ENCODE peak calls at places on chromosomes 12 and 14, in eight cellular contexts. B is psoas muscle; D is choroid plexus epithelial cell; Y is CD4-positive, alpha-beta T cell; E is A549; C is RWPE1; I is HCT116; Z is glutamatergic neuron. T is an unnamed sample.

GRCh38 chr12:84891106-84891838 is 21.3 kb downstream of the SLC6A15 start:
- DNase-seq in I (no peak), B (no peak), Z (no peak), E (no peak), C (no peak), Y (no peak), D (peak), T (no peak)

GRCh38 chr14:68297871-68298468 is 478.4 kb downstream of the RAD51B start:
- DNase-seq in E (no peak), Z (no peak), I (no peak), C (peak), B (no peak), Y (no peak), D (peak), T (peak)

GRCh38 chr12:101746661-101747060 is 7.4 kb upstream of the SYCP3 start:
- DNase-seq in Z (no peak), D (no peak), E (no peak), C (no peak), Y (no peak), I (no peak), B (no peak), T (no peak)

GRCh38 chr14:82642425-82642824 is 1108.8 kb upstream of the SEL1L start:
- DNase-seq in D (peak), E (peak), Z (peak), Y (no peak), B (no peak), I (no peak), C (no peak), T (no peak)

GRCh38 chr14:87468531-87468930 is 524.5 kb downstream of the GALC start:
- DNase-seq in E (no peak), Z (no peak), B (no peak), Y (no peak), I (no peak), C (no peak), D (no peak), T (no peak)

GRCh38 chr14:35669782-35670181 is 135.8 kb downstream of the INSM2 start:
- DNase-seq in D (peak), E (no peak), I (peak), Z (no peak), Y (no peak), B (no peak), C (peak), T (no peak)

GRCh38 chr12:180445-180844 is 33.5 kb downstream of the SLC6A12 start:
- DNase-seq in B (no peak), Y (no peak), Z (no peak), I (no peak), D (peak), C (no peak), E (no peak), T (no peak)

GRCh38 chr12:109286652-109287051 is 22.4 kb downstream of the FOXN4 start:
- DNase-seq in Z (no peak), E (no peak), B (no peak), Y (no peak), D (no peak), C (no peak), I (no peak), T (no peak)

GRCh38 chr14:64388533-64389243 is 535 bp downstream of the MTHFD1 start:
- DNase-seq in Y (no peak), D (peak), Z (peak), E (no peak), I (no peak), C (peak), B (peak), T (peak)

GRCh38 chr12:67598598-67598997 is 49.9 kb upstream of the DYRK2 start:
- DNase-seq in Z (no peak), I (no peak), C (no peak), B (no peak), D (no peak), E (no peak), Y (no peak), T (no peak)

GRCh38 chr12:79858518-79858917 is 76.4 kb downstream of the PPP1R12A start:
- DNase-seq in E (no peak), Y (no peak), I (no peak), Z (no peak), D (peak), B (no peak), C (no peak), T (no peak)

GRCh38 chr14:74356892-74357575 is 8.8 kb downstream of the VRTN start:
- DNase-seq in Y (no peak), D (no peak), E (no peak), I (no peak), B (no peak), Z (no peak), C (no peak), T (no peak)

GRCh38 chr12:104623920-104624319 is 167.2 kb downstream of the CHST11 start:
- DNase-seq in D (no peak), B (no peak), C (no peak), E (no peak), Z (no peak), I (no peak), Y (no peak), T (no peak)

GRCh38 chr14:96146131-96146771 is 58.4 kb upstream of the BDKRB2 start:
- DNase-seq in Y (no peak), B (no peak), D (peak), E (no peak), I (no peak), C (no peak), Z (no peak), T (peak)

GRCh38 chr12:3279832-3280231 is 202.7 kb downstream of the TSPAN9 start:
- DNase-seq in I (no peak), Y (no peak), D (no peak), B (no peak), Z (no peak), E (no peak), C (no peak), T (no peak)

GRCh38 chr12:79689477-79690155 is 1.1 kb downstream of the PAWR start:
- DNase-seq in I (no peak), E (peak), C (no peak), D (peak), B (peak), Y (peak), Z (peak), T (peak)

GRCh38 chr12:55955800-55956508 is 9.9 kb downstream of the PMEL start:
- DNase-seq in B (no peak), I (peak), D (peak), C (peak), E (peak), Z (no peak), Y (no peak), T (peak)

GRCh38 chr14:36226164-36226563 is 49.6 kb upstream of the PTCSC3 start:
- DNase-seq in I (no peak), Z (no peak), E (no peak), C (no peak), D (no peak), B (no peak), Y (no peak), T (no peak)

GRCh38 chr12:131430158-131430772 is 280.6 kb upstream of the SFSWAP start:
- DNase-seq in Z (no peak), Y (no peak), C (no peak), B (no peak), D (no peak), I (no peak), E (no peak), T (no peak)

GRCh38 chr12:130970165-130970907 is 16.6 kb downstream of the ADGRD1 start:
- DNase-seq in B (no peak), I (no peak), Y (no peak), C (no peak), D (no peak), Z (no peak), E (no peak), T (no peak)

GRCh38 chr12:93959657-93960056 is 188.7 kb upstream of the PLXNC1 start:
- DNase-seq in Z (no peak), C (no peak), Y (no peak), E (no peak), I (no peak), B (no peak), D (no peak), T (no peak)

GRCh38 chr12:108236366-108236765 is 102.7 kb downstream of the CMKLR1 start:
- DNase-seq in E (no peak), Z (no peak), B (no peak), Y (no peak), D (no peak), C (no peak), I (no peak), T (no peak)

GRCh38 chr12:127675936-127676335 is 591.0 kb upstream of the TMEM132C start:
- DNase-seq in C (no peak), Z (no peak), I (no peak), E (no peak), D (no peak), Y (no peak), B (no peak), T (no peak)

GRCh38 chr14:32038876-32039275 is 38.2 kb upstream of the ARHGAP5 start:
- DNase-seq in I (no peak), E (no peak), D (peak), B (no peak), C (no peak), Z (no peak), Y (no peak), T (peak)

GRCh38 chr12:44459569-44459968 is 416.5 kb downstream of the NELL2 start:
- DNase-seq in Y (no peak), E (no peak), Z (no peak), B (no peak), C (no peak), I (no peak), D (no peak), T (no peak)

GRCh38 chr12:44464180-44464579 is 411.9 kb downstream of the NELL2 start:
- DNase-seq in I (no peak), Y (no peak), B (no peak), D (no peak), Z (no peak), C (no peak), E (no peak), T (no peak)

GRCh38 chr12:44462729-44463128 is 413.4 kb downstream of the NELL2 start:
- DNase-seq in E (no peak), D (no peak), Z (no peak), Y (no peak), I (no peak), C (no peak), B (no peak), T (no peak)

DNA sequence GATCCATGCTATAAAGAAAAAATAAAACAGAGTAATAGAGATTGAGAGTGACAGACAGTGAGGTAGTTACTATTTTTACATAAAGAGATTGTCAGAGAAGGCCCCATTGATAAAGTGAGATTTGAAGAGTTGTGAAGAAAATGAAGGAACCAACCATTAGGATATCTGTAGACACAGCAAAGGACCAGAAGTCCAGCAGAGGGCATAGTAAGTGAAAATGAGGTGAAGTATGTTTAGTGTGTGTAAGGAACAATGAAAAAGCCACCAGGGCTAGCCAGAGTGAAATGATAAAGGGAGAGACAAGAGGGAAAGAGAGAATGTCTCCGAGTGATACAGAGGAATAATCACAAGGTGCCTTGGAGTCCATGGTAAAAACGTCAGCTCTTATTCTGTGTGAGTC is 411.0 kb downstream of the NELL2 start:
- DNase-seq in E (no peak), I (peak), D (no peak), C (no peak), B (no peak), Y (no peak), Z (no peak), T (no peak)
- TF ChIP-seq CTCF in E (peak), I (peak), D (no peak), C (no peak), B (no peak), Y (no peak), Z (no peak), T (no peak)

GRCh38 chr12:25195056-25195971 is at the start of the genes DNAI7 and ETFRF1:
- DNase-seq in Z (peak), Y (peak), I (peak), E (peak), D (peak), B (peak), C (peak), T (peak)
- TF ChIP-seq CTCF in Z (no peak), Y (no peak), I (no peak), E (no peak), D (peak), B (peak), C (no peak), T (no peak)

GRCh38 chr12:112191201-112191600 is 65.8 kb downstream of the TRAFD1 start:
- DNase-seq in B (no peak), Y (no peak), C (no peak), I (no peak), E (no peak), D (no peak), Z (no peak), T (no peak)

GRCh38 chr12:112192475-112192874 is 67.1 kb downstream of the TRAFD1 start:
- DNase-seq in Y (no peak), C (no peak), I (no peak), D (no peak), E (no peak), Z (no peak), B (no peak), T (no peak)

GRCh38 chr12:112188130-112188830 is 62.9 kb downstream of the TRAFD1 start:
- DNase-seq in Z (no peak), C (no peak), B (no peak), I (no peak), E (no peak), D (no peak), Y (no peak), T (no peak)

GRCh38 chr12:112191840-112192321 is 66.5 kb downstream of the TRAFD1 start:
- DNase-seq in C (no peak), D (no peak), Y (no peak), E (no peak), I (no peak), B (no peak), Z (no peak), T (no peak)

GRCh38 chr12:112190626-112191025 is 65.3 kb downstream of the TRAFD1 start:
- DNase-seq in E (no peak), B (no peak), Y (no peak), D (no peak), I (no peak), C (peak), Z (no peak), T (peak)
- TF ChIP-seq CTCF in E (no peak), B (no peak), Y (no peak), D (no peak), I (peak), C (no peak), Z (no peak), T (no peak)

GRCh38 chr14:34053666-34054065 is 102.8 kb upstream of the EGLN3 start:
- DNase-seq in E (no peak), Z (no peak), B (peak), I (no peak), Y (no peak), C (no peak), D (no peak), T (no peak)
- TF ChIP-seq CTCF in E (no peak), Z (no peak), B (no peak), I (no peak), Y (no peak), C (no peak), D (no peak), T (no peak)

GRCh38 chr12:5452569-5452968 is 20.7 kb downstream of the NTF3 start:
- DNase-seq in Y (no peak), E (no peak), D (no peak), Z (no peak), B (no peak), C (no peak), I (no peak), T (no peak)
- TF ChIP-seq CTCF in Y (no peak), E (no peak), D (no peak), Z (no peak), B (no peak), C (no peak), I (no peak), T (no peak)

GRCh38 chr14:46651526-46652144 is at the start of gene RPL10L:
- DNase-seq in Z (peak), D (no peak), C (no peak), B (no peak), E (no peak), Y (no peak), I (no peak), T (no peak)
- TF ChIP-seq CTCF in Z (peak), D (peak), C (no peak), B (no peak), E (no peak), Y (no peak), I (peak), T (no peak)

T was measured in MCF 10A.